ENCODE peak calls at places on chromosomes 7 and 10, in seven cellular contexts. One of them, this sample, is unnamed.

GRCh38 chr10:35765039-35765662 is 123.1 kb upstream of the FZD8 start:
- DNase-seq in endothelial cell of umbilical vein: no peak
- DNase-seq in heart right ventricle: peak
- DNase-seq in GM23338: peak
- DNase-seq in transverse colon: peak
- DNase-seq in IMR-90: no peak
- DNase-seq in prostate gland: no peak
- DNase-seq in this sample: no peak

GRCh38 chr7:107113866-107114265 is 54.9 kb upstream of the HBP1 start:
- DNase-seq in endothelial cell of umbilical vein: no peak
- DNase-seq in heart right ventricle: no peak
- DNase-seq in GM23338: no peak
- DNase-seq in transverse colon: no peak
- DNase-seq in IMR-90: no peak
- DNase-seq in prostate gland: no peak
- DNase-seq in this sample: no peak

GRCh38 chr10:123018531-123018930 is 9.7 kb downstream of the ACADSB start:
- DNase-seq in endothelial cell of umbilical vein: no peak
- DNase-seq in heart right ventricle: no peak
- DNase-seq in GM23338: no peak
- DNase-seq in transverse colon: no peak
- DNase-seq in IMR-90: no peak
- DNase-seq in prostate gland: no peak
- DNase-seq in this sample: no peak

GRCh38 chr7:70006411-70006920 is 408.2 kb downstream of the AUTS2 start:
- DNase-seq in endothelial cell of umbilical vein: no peak
- DNase-seq in heart right ventricle: no peak
- DNase-seq in GM23338: no peak
- DNase-seq in transverse colon: no peak
- DNase-seq in IMR-90: no peak
- DNase-seq in prostate gland: no peak
- DNase-seq in this sample: no peak

GRCh38 chr10:78437407-78437768 is 403.7 kb downstream of the RPS24 start:
- DNase-seq in endothelial cell of umbilical vein: no peak
- DNase-seq in heart right ventricle: no peak
- DNase-seq in GM23338: no peak
- DNase-seq in transverse colon: no peak
- DNase-seq in IMR-90: no peak
- DNase-seq in prostate gland: no peak
- DNase-seq in this sample: no peak

GRCh38 chr7:69612981-69613380 is 14.7 kb downstream of the AUTS2 start:
- DNase-seq in endothelial cell of umbilical vein: no peak
- DNase-seq in heart right ventricle: no peak
- DNase-seq in GM23338: no peak
- DNase-seq in transverse colon: no peak
- DNase-seq in IMR-90: no peak
- DNase-seq in prostate gland: no peak
- DNase-seq in this sample: no peak

GRCh38 chr7:101112233-101112632 is 14.7 kb upstream of the SERPINE1 start:
- DNase-seq in endothelial cell of umbilical vein: peak
- DNase-seq in heart right ventricle: peak
- DNase-seq in GM23338: no peak
- DNase-seq in transverse colon: no peak
- DNase-seq in IMR-90: no peak
- DNase-seq in prostate gland: no peak
- DNase-seq in this sample: no peak

GRCh38 chr7:1247527-1248041 is 14.9 kb downstream of the UNCX start:
- DNase-seq in endothelial cell of umbilical vein: no peak
- DNase-seq in heart right ventricle: no peak
- DNase-seq in GM23338: no peak
- DNase-seq in transverse colon: no peak
- DNase-seq in IMR-90: no peak
- DNase-seq in prostate gland: no peak
- DNase-seq in this sample: peak

GRCh38 chr7:98056580-98056979 is 50.1 kb upstream of the LMTK2 start:
- DNase-seq in endothelial cell of umbilical vein: no peak
- DNase-seq in heart right ventricle: no peak
- DNase-seq in GM23338: no peak
- DNase-seq in transverse colon: no peak
- DNase-seq in IMR-90: no peak
- DNase-seq in prostate gland: peak
- DNase-seq in this sample: no peak

GRCh38 chr10:47189802-47190201 is 110.2 kb upstream of the GDF10 start:
- DNase-seq in endothelial cell of umbilical vein: no peak
- DNase-seq in heart right ventricle: no peak
- DNase-seq in GM23338: no peak
- DNase-seq in transverse colon: no peak
- DNase-seq in IMR-90: no peak
- DNase-seq in prostate gland: no peak
- DNase-seq in this sample: no peak

GRCh38 chr7:29924684-29925083 is 64.9 kb downstream of the SCRN1 start:
- DNase-seq in endothelial cell of umbilical vein: no peak
- DNase-seq in heart right ventricle: no peak
- DNase-seq in GM23338: no peak
- DNase-seq in transverse colon: no peak
- DNase-seq in IMR-90: no peak
- DNase-seq in prostate gland: no peak
- DNase-seq in this sample: no peak

GRCh38 chr10:47261121-47261520 is 38.9 kb upstream of the GDF10 start:
- DNase-seq in endothelial cell of umbilical vein: no peak
- DNase-seq in heart right ventricle: no peak
- DNase-seq in GM23338: no peak
- DNase-seq in transverse colon: peak
- DNase-seq in IMR-90: no peak
- DNase-seq in prostate gland: no peak
- DNase-seq in this sample: no peak

GRCh38 chr10:113151178-113151577 is 201.1 kb downstream of the TCF7L2 start:
- DNase-seq in endothelial cell of umbilical vein: no peak
- DNase-seq in heart right ventricle: no peak
- DNase-seq in GM23338: no peak
- DNase-seq in transverse colon: no peak
- DNase-seq in IMR-90: no peak
- DNase-seq in prostate gland: no peak
- DNase-seq in this sample: no peak

GRCh38 chr7:155007947-155008346 is 5.0 kb upstream of the PAXIP1 start:
- DNase-seq in endothelial cell of umbilical vein: peak
- DNase-seq in heart right ventricle: no peak
- DNase-seq in GM23338: peak
- DNase-seq in transverse colon: no peak
- DNase-seq in IMR-90: no peak
- DNase-seq in prostate gland: no peak
- DNase-seq in this sample: no peak

GRCh38 chr7:17013204-17013603 is 131.4 kb upstream of the AGR3 start:
- DNase-seq in endothelial cell of umbilical vein: no peak
- DNase-seq in heart right ventricle: no peak
- DNase-seq in GM23338: no peak
- DNase-seq in transverse colon: no peak
- DNase-seq in IMR-90: peak
- DNase-seq in prostate gland: no peak
- DNase-seq in this sample: no peak

GRCh38 chr7:74332373-74333176 is 43.4 kb downstream of the CLIP2 start:
- DNase-seq in endothelial cell of umbilical vein: no peak
- DNase-seq in heart right ventricle: no peak
- DNase-seq in GM23338: no peak
- DNase-seq in transverse colon: no peak
- DNase-seq in IMR-90: no peak
- DNase-seq in prostate gland: no peak
- DNase-seq in this sample: no peak

GRCh38 chr7:93178213-93178612 is 30.0 kb upstream of the SAMD9L start:
- DNase-seq in endothelial cell of umbilical vein: peak
- DNase-seq in heart right ventricle: no peak
- DNase-seq in GM23338: peak
- DNase-seq in transverse colon: no peak
- DNase-seq in IMR-90: peak
- DNase-seq in prostate gland: no peak
- DNase-seq in this sample: no peak

GRCh38 chr7:98166668-98166970 is 44.6 kb upstream of the BHLHA15 start:
- DNase-seq in endothelial cell of umbilical vein: no peak
- DNase-seq in heart right ventricle: no peak
- DNase-seq in GM23338: no peak
- DNase-seq in transverse colon: no peak
- DNase-seq in IMR-90: no peak
- DNase-seq in prostate gland: no peak
- DNase-seq in this sample: no peak

GRCh38 chr10:78907458-78908211 is 161.1 kb upstream of the ZMIZ1 start:
- DNase-seq in endothelial cell of umbilical vein: no peak
- DNase-seq in heart right ventricle: no peak
- DNase-seq in GM23338: no peak
- DNase-seq in transverse colon: no peak
- DNase-seq in IMR-90: no peak
- DNase-seq in prostate gland: no peak
- DNase-seq in this sample: no peak

DNA sequence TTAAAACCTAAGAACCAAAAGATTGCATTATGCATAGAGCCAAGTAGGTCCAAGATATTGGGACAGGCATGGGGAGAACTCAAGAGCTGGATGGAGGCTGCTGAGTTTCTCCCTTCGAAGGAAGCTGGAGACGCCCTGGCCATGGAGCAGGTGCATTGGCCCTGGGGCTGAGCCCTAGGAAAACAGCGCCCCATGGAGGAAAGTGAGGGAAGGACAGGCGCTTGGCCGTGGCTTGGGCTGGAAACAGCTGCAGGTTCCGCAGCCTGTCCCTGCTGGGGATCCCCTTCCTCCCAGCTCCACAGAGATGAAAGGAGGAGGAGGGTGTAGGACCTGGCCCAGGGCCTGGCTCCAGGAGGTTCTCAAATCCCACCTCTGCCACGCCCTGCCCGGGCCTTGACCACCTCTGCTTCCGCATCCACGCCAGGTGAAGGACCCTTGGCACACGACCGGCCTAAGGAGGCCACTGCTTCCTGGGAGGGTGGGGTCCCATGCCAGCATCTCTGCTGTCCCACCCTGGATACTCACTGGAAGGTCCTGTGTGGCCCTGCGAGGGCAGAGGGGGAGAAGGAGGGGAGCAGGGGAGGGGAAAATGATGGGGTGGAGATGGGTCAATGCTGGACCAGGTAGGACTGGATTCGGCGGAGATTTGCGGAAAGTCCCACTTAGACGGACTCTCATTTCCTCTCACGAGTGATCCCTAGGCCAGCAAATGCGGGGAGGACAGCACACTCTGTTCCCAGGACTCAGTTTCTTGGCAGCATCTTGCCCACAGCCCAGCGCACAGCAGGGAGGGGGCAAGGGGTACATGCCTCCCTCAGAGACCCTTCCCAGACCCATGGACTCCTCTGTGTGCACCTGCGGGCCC is 258.6 kb upstream of the TCERG1L start:
- DNase-seq in endothelial cell of umbilical vein: no peak
- DNase-seq in heart right ventricle: no peak
- DNase-seq in GM23338: peak
- DNase-seq in transverse colon: no peak
- DNase-seq in IMR-90: no peak
- DNase-seq in prostate gland: no peak
- DNase-seq in this sample: no peak
- TF ChIP-seq CTCF in endothelial cell of umbilical vein: no peak
- TF ChIP-seq CTCF in heart right ventricle: no peak
- TF ChIP-seq CTCF in GM23338: peak
- TF ChIP-seq CTCF in transverse colon: no peak
- TF ChIP-seq CTCF in IMR-90: no peak
- TF ChIP-seq CTCF in prostate gland: no peak
- TF ChIP-seq CTCF in this sample: no peak

DNA sequence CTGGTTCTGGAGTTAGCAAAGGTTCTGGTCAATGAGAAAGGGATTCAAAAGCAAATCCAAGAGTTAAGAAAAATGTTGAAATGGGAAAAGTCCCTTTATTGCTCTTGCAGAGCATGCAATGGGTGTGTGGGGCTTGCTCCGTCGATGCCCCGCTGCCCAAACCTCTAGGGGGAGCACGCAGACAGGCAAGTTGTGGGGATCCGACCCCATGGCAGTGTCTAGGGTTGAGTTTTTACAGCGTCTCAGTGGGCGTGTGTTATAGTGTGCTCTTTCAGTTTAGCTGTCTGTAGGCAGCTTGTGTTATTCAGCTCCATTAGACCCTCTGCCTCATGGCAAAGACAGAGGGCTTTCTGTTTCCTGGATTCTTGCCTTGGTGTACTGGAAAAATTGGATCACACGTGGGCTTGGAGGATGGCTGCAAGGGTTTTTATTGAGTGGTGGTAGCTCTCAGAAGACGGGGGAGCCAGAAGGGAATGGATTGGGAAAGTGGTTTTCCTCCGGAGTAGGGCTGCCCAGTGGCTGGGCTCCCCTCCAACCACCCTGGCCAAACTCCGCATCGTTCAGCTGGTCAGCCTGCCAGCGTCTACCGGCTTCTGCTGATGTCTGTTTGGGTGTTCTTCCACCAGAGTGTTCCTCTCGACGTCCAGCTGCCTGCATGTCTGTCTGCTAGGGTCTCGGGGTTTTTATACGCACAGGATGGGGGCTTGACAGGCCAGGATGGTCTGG is 102.3 kb upstream of the PLXDC2 start:
- DNase-seq in endothelial cell of umbilical vein: no peak
- DNase-seq in heart right ventricle: no peak
- DNase-seq in GM23338: peak
- DNase-seq in transverse colon: no peak
- DNase-seq in IMR-90: no peak
- DNase-seq in prostate gland: no peak
- DNase-seq in this sample: no peak
- TF ChIP-seq CTCF in endothelial cell of umbilical vein: no peak
- TF ChIP-seq CTCF in heart right ventricle: no peak
- TF ChIP-seq CTCF in GM23338: peak
- TF ChIP-seq CTCF in transverse colon: no peak
- TF ChIP-seq CTCF in IMR-90: no peak
- TF ChIP-seq CTCF in prostate gland: no peak
- TF ChIP-seq CTCF in this sample: no peak

DNA sequence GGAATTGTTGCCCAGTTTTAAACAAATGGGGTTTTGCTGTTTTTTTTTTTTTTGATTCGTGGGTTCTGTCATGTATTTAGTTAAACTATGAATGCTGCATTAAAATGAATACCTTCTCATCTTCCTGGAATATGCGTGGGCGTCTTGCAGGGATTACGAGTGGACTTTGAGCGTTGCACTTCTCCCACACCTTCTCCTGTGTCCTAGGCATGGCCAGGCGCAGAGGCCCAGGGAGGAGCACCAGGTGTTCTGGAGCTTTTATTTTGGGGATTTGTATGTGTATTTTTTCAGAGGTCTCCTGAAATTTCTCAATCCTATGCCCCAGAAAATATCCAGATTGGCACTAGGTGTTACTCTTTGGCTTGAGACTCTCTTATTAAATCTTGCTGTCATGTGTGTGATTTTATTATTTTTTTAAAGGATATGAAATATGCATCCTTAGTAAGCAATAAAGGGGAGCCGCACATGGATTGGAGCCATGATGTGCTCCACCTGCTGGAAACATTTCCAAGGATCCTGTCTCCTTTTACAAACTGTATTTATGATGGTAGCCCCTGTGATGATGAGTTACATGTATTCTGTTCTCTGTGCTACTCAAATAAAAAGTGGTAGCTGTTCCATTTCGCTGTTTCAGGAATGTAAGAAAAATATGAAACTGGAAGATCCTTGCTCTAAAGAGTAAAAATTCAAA is 482.2 kb upstream of the KLF6 start:
- DNase-seq in endothelial cell of umbilical vein: peak
- DNase-seq in heart right ventricle: no peak
- DNase-seq in GM23338: no peak
- DNase-seq in transverse colon: peak
- DNase-seq in IMR-90: peak
- DNase-seq in prostate gland: no peak
- DNase-seq in this sample: no peak
- TF ChIP-seq CTCF in endothelial cell of umbilical vein: no peak
- TF ChIP-seq CTCF in heart right ventricle: peak
- TF ChIP-seq CTCF in GM23338: peak
- TF ChIP-seq CTCF in transverse colon: no peak
- TF ChIP-seq CTCF in IMR-90: peak
- TF ChIP-seq CTCF in prostate gland: no peak
- TF ChIP-seq CTCF in this sample: no peak

GRCh38 chr10:7606977-7607404 is 59.8 kb downstream of the ITIH5 start:
- DNase-seq in endothelial cell of umbilical vein: no peak
- DNase-seq in heart right ventricle: no peak
- DNase-seq in GM23338: no peak
- DNase-seq in transverse colon: no peak
- DNase-seq in IMR-90: no peak
- DNase-seq in prostate gland: no peak
- DNase-seq in this sample: no peak
- TF ChIP-seq CTCF in endothelial cell of umbilical vein: no peak
- TF ChIP-seq CTCF in heart right ventricle: no peak
- TF ChIP-seq CTCF in GM23338: no peak
- TF ChIP-seq CTCF in transverse colon: no peak
- TF ChIP-seq CTCF in IMR-90: no peak
- TF ChIP-seq CTCF in prostate gland: no peak
- TF ChIP-seq CTCF in this sample: no peak

This sample was measured in D721Med.